ENCODE peak calls at places on chromosomes 7 and 10, in four cellular contexts. One of them, this sample, is unnamed.

GRCh38 chr7:157976406-157976805 is 611.2 kb downstream of the PTPRN2 start:
- DNase-seq in hepatocyte: no peak
- DNase-seq in fibroblast of lung: no peak
- DNase-seq in RWPE2: peak; percentile 27
- DNase-seq in this sample: no peak

GRCh38 chr10:3907514-3907913 is 122.5 kb upstream of the KLF6 start:
- DNase-seq in hepatocyte: no peak
- DNase-seq in fibroblast of lung: peak; percentile 93
- DNase-seq in RWPE2: no peak
- DNase-seq in this sample: peak; percentile 13

GRCh38 chr10:69303632-69304035 is 25.3 kb downstream of the HK1 start:
- DNase-seq in hepatocyte: no peak
- DNase-seq in fibroblast of lung: peak; percentile 42
- DNase-seq in RWPE2: no peak
- DNase-seq in this sample: no peak

GRCh38 chr7:119096683-119097082 is 872.2 kb downstream of the ANKRD7 start:
- DNase-seq in hepatocyte: no peak
- DNase-seq in fibroblast of lung: no peak
- DNase-seq in RWPE2: no peak
- DNase-seq in this sample: no peak

GRCh38 chr7:66626236-66626957 is 2.3 kb upstream of the KCTD7 start:
- DNase-seq in hepatocyte: no peak
- DNase-seq in fibroblast of lung: no peak
- DNase-seq in RWPE2: no peak
- DNase-seq in this sample: no peak

GRCh38 chr10:16519908-16520861 is 1.5 kb downstream of the C1QL3 start:
- DNase-seq in hepatocyte: peak; percentile 8
- DNase-seq in fibroblast of lung: no peak
- DNase-seq in RWPE2: no peak
- DNase-seq in this sample: no peak

GRCh38 chr7:134254311-134254710 is 62.4 kb downstream of the SLC35B4 start:
- DNase-seq in hepatocyte: no peak
- DNase-seq in fibroblast of lung: no peak
- DNase-seq in RWPE2: no peak
- DNase-seq in this sample: peak; percentile 4

GRCh38 chr7:77627307-77627671 is 69.0 kb upstream of the RSBN1L start:
- DNase-seq in hepatocyte: no peak
- DNase-seq in fibroblast of lung: peak; percentile 42
- DNase-seq in RWPE2: no peak
- DNase-seq in this sample: no peak

GRCh38 chr7:67522504-67522903 is 525.9 kb downstream of the TYW1 start:
- DNase-seq in hepatocyte: no peak
- DNase-seq in fibroblast of lung: no peak
- DNase-seq in RWPE2: no peak
- DNase-seq in this sample: no peak

DNA sequence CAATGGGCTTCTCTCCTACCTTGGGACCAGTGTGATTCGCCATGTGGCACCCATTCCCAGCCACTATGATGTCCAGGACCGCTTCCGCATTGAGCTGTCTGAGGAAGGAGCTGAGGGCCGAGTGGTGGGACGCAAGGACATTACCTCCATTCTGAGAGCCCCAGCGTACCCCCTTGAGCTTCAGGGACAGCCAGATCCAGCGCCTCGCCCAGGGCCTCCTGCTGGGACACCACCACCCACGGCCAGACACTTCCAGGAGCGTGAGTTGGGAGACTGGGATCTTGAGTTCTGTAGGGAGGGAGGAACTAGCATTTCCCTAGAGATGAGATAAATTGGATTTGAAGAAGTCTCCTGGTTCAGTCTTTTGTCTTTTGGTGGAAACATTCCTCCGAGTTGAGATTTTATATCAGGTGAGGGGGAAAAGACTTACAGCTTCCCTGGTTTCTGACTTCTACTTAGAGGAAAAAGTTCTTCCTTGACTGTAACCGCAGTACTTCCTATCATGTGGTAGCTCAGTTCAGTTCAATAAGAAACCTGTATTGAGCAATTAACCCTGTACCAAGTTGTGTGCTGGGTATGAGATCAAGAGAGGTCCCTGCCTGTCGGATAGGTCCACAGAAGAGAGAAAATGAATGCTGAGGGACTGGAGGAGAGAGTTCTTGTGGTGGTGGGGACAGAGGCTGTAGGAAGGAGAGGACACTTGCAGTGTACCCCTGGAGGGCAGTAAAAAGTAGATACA is 1.3 kb downstream of the MOSPD3 start:
- DNase-seq in hepatocyte: no peak
- DNase-seq in fibroblast of lung: no peak
- DNase-seq in RWPE2: no peak
- DNase-seq in this sample: no peak
- H3K4me3 ChIP-seq in hepatocyte: no peak overlapping the region
- H3K4me3 ChIP-seq in fibroblast of lung: no peak overlapping the region
- H3K4me3 ChIP-seq in RWPE2: no peak overlapping the region
- H3K4me3 ChIP-seq in this sample: peak overlapping the region; percentile 72

GRCh38 chr7:1934756-1935155 is 264.7 kb downstream of the ELFN1 start:
- DNase-seq in hepatocyte: no peak
- DNase-seq in fibroblast of lung: no peak
- DNase-seq in RWPE2: no peak
- DNase-seq in this sample: no peak
- H3K4me1 ChIP-seq in hepatocyte: no peaks in the 10 kb centered on the region
- H3K4me1 ChIP-seq in fibroblast of lung: no peaks in the 10 kb centered on the region
- H3K4me1 ChIP-seq in RWPE2: peaks cover 8% of the 10 kb centered on the region
- H3K4me1 ChIP-seq in this sample: no peaks in the 10 kb centered on the region

DNA sequence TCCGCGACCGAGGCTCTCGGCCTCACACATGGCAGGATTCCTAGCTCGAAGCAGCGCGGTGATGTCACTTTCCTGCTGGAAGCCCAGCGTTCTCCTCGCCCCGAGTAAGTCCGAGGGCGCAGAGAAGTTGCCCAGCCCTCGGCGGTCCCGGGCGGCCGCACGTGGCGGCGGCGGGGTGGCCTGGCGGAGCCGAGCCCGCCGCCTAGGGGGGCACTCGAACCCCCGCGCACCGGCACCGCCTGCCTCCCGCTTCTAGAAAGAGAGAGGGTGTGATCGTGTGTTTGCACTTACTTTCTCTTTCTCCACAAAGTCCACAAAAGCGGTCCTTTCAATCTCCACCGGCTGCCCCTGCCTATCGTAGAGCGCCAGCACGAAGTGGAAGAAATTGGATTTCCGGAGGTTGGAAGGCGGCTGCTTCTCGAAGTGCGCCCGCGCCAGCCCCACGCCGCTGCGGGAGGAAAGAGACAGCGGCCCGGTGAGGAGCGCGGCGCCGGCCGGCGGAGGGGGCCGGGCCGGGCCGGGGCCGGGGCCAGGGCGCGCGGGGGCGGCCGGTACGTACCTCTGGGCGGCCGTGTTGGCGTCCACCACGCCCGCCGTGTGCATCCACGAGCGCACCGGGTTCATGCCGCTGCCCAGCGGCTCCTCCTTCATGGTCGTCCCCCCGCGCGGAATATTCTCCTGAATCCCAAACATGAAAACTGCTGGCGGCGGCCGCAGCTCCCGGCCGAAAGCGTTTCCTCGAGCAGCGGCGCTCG is 821 bp downstream of the EBF3 start:
- DNase-seq in hepatocyte: peak; percentile 47
- DNase-seq in fibroblast of lung: peak; percentile 24
- DNase-seq in RWPE2: no peak
- DNase-seq in this sample: peak; percentile 63
- H3K27me3 ChIP-seq in hepatocyte: peaks cover 90% of the 10 kb centered on the region
- H3K27me3 ChIP-seq in fibroblast of lung: peaks cover 76% of the 10 kb centered on the region
- H3K27me3 ChIP-seq in RWPE2: peaks cover 92% of the 10 kb centered on the region
- H3K27me3 ChIP-seq in this sample: no peaks in the 10 kb centered on the region

GRCh38 chr10:24448351-24449009 is 239.5 kb downstream of the KIAA1217 start:
- DNase-seq in hepatocyte: no peak
- DNase-seq in fibroblast of lung: peak; percentile 66
- DNase-seq in RWPE2: no peak
- DNase-seq in this sample: no peak

GRCh38 chr10:24452030-24452429 is 243.1 kb downstream of the KIAA1217 start:
- DNase-seq in hepatocyte: no peak
- DNase-seq in fibroblast of lung: no peak
- DNase-seq in RWPE2: no peak
- DNase-seq in this sample: no peak

GRCh38 chr10:24449334-24449740 is 240.4 kb downstream of the KIAA1217 start:
- DNase-seq in hepatocyte: no peak
- DNase-seq in fibroblast of lung: peak; percentile 52
- DNase-seq in RWPE2: no peak
- DNase-seq in this sample: no peak

GRCh38 chr10:24451325-24451820 is 242.4 kb downstream of the KIAA1217 start:
- DNase-seq in hepatocyte: no peak
- DNase-seq in fibroblast of lung: no peak
- DNase-seq in RWPE2: no peak
- DNase-seq in this sample: no peak

DNA sequence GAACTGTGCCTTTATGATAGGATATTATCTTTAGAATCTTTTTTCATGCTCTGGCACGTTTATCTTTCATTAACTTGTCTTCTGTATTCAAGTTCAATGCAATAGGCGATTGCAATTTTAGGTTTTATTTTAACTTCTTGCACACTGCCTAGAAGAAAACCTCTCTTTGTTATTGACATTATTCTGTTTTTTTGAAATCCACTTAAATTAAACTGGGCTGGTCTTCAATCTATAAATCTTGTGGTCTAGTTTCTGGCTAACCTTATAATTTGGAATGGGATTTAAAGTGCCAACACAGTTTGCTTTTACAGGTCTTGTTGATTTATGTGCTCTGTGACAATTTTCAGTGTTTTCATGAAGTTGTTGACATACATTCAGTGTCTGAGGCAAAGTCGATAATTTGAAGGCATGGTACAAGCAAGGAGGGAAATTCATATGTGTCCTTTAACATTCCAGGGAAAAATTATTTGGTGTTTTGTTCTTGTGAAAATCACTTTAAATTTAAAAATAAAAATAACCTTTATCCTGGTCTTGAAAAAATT is 240.9 kb downstream of the KIAA1217 start:
- DNase-seq in hepatocyte: no peak
- DNase-seq in fibroblast of lung: no peak
- DNase-seq in RWPE2: no peak
- DNase-seq in this sample: no peak
- H3K4me3 ChIP-seq in hepatocyte: no peak overlapping the region
- H3K4me3 ChIP-seq in fibroblast of lung: peak overlapping the region; percentile 27
- H3K4me3 ChIP-seq in RWPE2: no peak overlapping the region
- H3K4me3 ChIP-seq in this sample: no peak overlapping the region

GRCh38 chr10:11880169-11881027 is 57.2 kb downstream of the PROSER2 start:
- DNase-seq in hepatocyte: no peak
- DNase-seq in fibroblast of lung: no peak
- DNase-seq in RWPE2: no peak
- DNase-seq in this sample: no peak
- H3K4me1 ChIP-seq in hepatocyte: peaks cover 21% of the 10 kb centered on the region
- H3K4me1 ChIP-seq in fibroblast of lung: peaks cover 12% of the 10 kb centered on the region
- H3K4me1 ChIP-seq in RWPE2: peaks cover 51% of the 10 kb centered on the region
- H3K4me1 ChIP-seq in this sample: peaks cover 14% of the 10 kb centered on the region

GRCh38 chr7:1674161-1675035 is 4.3 kb downstream of the ELFN1 start:
- DNase-seq in hepatocyte: no peak
- DNase-seq in fibroblast of lung: no peak
- DNase-seq in RWPE2: peak; percentile 51
- DNase-seq in this sample: no peak
- H3K27me3 ChIP-seq in hepatocyte: peaks cover 27% of the 10 kb centered on the region
- H3K27me3 ChIP-seq in fibroblast of lung: peaks cover 9% of the 10 kb centered on the region
- H3K27me3 ChIP-seq in RWPE2: peaks cover 25% of the 10 kb centered on the region
- H3K27me3 ChIP-seq in this sample: no peaks in the 10 kb centered on the region

GRCh38 chr10:86410542-86411124 is 44.0 kb upstream of the GRID1 start:
- DNase-seq in hepatocyte: peak; percentile 64
- DNase-seq in fibroblast of lung: peak; percentile 84
- DNase-seq in RWPE2: no peak
- DNase-seq in this sample: no peak
- H3K4me3 ChIP-seq in hepatocyte: no peak overlapping the region
- H3K4me3 ChIP-seq in fibroblast of lung: no peak overlapping the region
- H3K4me3 ChIP-seq in RWPE2: no peak overlapping the region
- H3K4me3 ChIP-seq in this sample: no peak overlapping the region

GRCh38 chr7:144747961-144748360 is 87.9 kb downstream of the TPK1 start:
- DNase-seq in hepatocyte: no peak
- DNase-seq in fibroblast of lung: no peak
- DNase-seq in RWPE2: no peak
- DNase-seq in this sample: no peak
- H3K4me1 ChIP-seq in hepatocyte: no peaks in the 10 kb centered on the region
- H3K4me1 ChIP-seq in fibroblast of lung: no peaks in the 10 kb centered on the region
- H3K4me1 ChIP-seq in RWPE2: no peaks in the 10 kb centered on the region
- H3K4me1 ChIP-seq in this sample: no peaks in the 10 kb centered on the region

This sample was measured in SJCRH30.